ENCODE peak calls at places on chromosome 19, in nine cellular contexts. O, E, L, Z, X, I, C, F and N are unnamed samples.

GRCh38 chr19:13095934-13096890 is 6.4 kb downstream of the LYL1 start:
- DNase-seq in C (peak; percentile 68), F (no peak), Z (no peak), X (no peak), I (no peak), O (no peak), E (peak; percentile 57), L (peak; percentile 51), N (peak; percentile 47)

GRCh38 chr19:33487901-33488817 is 33.4 kb downstream of the PEPD start:
- DNase-seq in E (no peak), C (no peak), L (no peak), F (no peak), I (no peak), O (no peak), Z (no peak), X (no peak), N (no peak)

GRCh38 chr19:54684537-54684936 is 21.8 kb downstream of the LILRB4 start:
- DNase-seq in Z (peak; percentile 2), L (no peak), X (peak; percentile 2), F (no peak), I (no peak), O (no peak), C (peak; percentile 46), E (no peak), N (no peak)

GRCh38 chr19:12884926-12885748 is 1.9 kb downstream of the KLF1 start:
- DNase-seq in C (peak; percentile 91), E (peak; percentile 45), O (peak; percentile 85), L (no peak), I (no peak), Z (peak; percentile 43), X (peak; percentile 68), F (no peak), N (peak; percentile 47)

GRCh38 chr19:44741841-44742352 is 6.6 kb upstream of the BCL3 start:
- DNase-seq in L (peak; percentile 99), F (peak; percentile 96), I (peak; percentile 95), Z (peak; percentile 100), C (peak; percentile 56), E (peak; percentile 98), X (peak; percentile 100), O (no peak), N (peak; percentile 98)

GRCh38 chr19:55099557-55100506 is 17.6 kb downstream of the PPP1R12C start:
- DNase-seq in L (peak; percentile 16), X (no peak), F (no peak), E (no peak), I (no peak), C (no peak), O (no peak), Z (no peak), N (peak; percentile 67)

GRCh38 chr19:38544569-38545315 is 73.0 kb downstream of the MAP4K1 start:
- DNase-seq in Z (peak; percentile 7), I (no peak), F (no peak), E (no peak), C (peak; percentile 62), O (no peak), L (no peak), X (peak; percentile 10), N (no peak)

GRCh38 chr19:32061304-32061703 is 284.1 kb upstream of the ZNF507 start:
- DNase-seq in E (no peak), L (no peak), X (no peak), F (no peak), I (no peak), C (no peak), O (no peak), Z (no peak), N (no peak)

GRCh38 chr19:1768248-1768647 is 14.9 kb downstream of the ONECUT3 start:
- DNase-seq in Z (no peak), C (peak; percentile 52), F (no peak), I (no peak), E (no peak), L (no peak), X (peak; percentile 22), O (no peak), N (no peak)

GRCh38 chr19:53432088-53432661 is 391 bp downstream of the ZNF761 start:
- DNase-seq in E (peak; percentile 47), C (peak; percentile 40), Z (peak; percentile 6), X (peak; percentile 21), O (no peak), L (peak; percentile 34), I (no peak), F (no peak), N (peak; percentile 21)

GRCh38 chr19:14731200-14731599 is 41.4 kb downstream of the ZNF333 start:
- DNase-seq in E (no peak), C (no peak), X (no peak), L (no peak), Z (no peak), O (no peak), I (no peak), F (no peak), N (no peak)

GRCh38 chr19:35592226-35592625 is 6.3 kb downstream of the PMIS2 start:
- DNase-seq in Z (peak; percentile 16), I (no peak), X (peak; percentile 71), C (peak; percentile 43), E (no peak), O (no peak), F (no peak), L (no peak), N (no peak)

GRCh38 chr19:43592800-43593350 is 3.1 kb downstream of the IRGQ start:
- DNase-seq in E (peak; percentile 41), C (no peak), X (no peak), I (no peak), L (no peak), F (no peak), Z (no peak), O (no peak), N (no peak)

GRCh38 chr19:49553451-49554271 is 25.9 kb downstream of the RCN3 start:
- DNase-seq in F (no peak), X (peak; percentile 44), O (peak; percentile 56), I (no peak), Z (peak; percentile 82), E (no peak), C (no peak), L (no peak), N (no peak)

GRCh38 chr19:18419699-18420460 is 682 bp downstream of the SSBP4 start:
- DNase-seq in I (no peak), F (no peak), Z (no peak), E (peak; percentile 67), C (peak; percentile 54), X (no peak), O (peak; percentile 50), L (no peak), N (no peak)

GRCh38 chr19:5692785-5693194 is 2.7 kb downstream of the RPL36 start:
- DNase-seq in Z (no peak), I (no peak), O (no peak), E (no peak), F (no peak), C (no peak), X (no peak), L (no peak), N (no peak)

GRCh38 chr19:45205810-45206209 is 27.2 kb downstream of the BLOC1S3 start:
- DNase-seq in I (no peak), E (no peak), X (no peak), Z (no peak), C (no peak), L (no peak), F (no peak), O (no peak), N (no peak)

GRCh38 chr19:39307233-39307821 is 11.1 kb downstream of the IFNL1 start:
- DNase-seq in E (no peak), O (no peak), C (peak; percentile 38), Z (no peak), X (peak; percentile 28), L (no peak), I (no peak), F (no peak), N (no peak)

GRCh38 chr19:5881543-5882299 is 11.4 kb upstream of the FUT5 start:
- DNase-seq in Z (no peak), F (no peak), I (no peak), C (no peak), X (no peak), O (no peak), E (no peak), L (no peak), N (no peak)

DNA sequence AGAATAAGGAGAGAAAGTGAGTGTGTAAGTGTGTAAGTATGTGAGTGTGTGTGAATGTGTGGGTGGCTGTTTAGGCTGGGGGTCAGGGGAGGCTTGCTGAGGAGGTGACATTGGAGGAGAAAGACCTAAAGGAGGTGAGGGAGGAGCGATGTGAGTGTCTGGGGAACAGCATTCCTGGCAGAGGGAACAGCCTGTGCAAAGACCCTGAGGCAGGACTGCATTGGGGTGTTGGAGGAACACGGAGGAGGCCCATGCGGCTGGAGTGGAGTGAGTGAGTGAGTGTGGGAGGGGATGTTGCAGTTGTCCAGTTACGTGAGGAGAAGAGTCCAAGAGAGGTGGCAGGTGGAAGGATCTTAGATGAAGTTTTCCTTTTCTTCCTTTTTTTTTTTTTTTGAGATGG is 31.8 kb downstream of the NFILZ start:
- DNase-seq in L (no peak), C (no peak), O (no peak), I (no peak), E (no peak), Z (no peak), F (no peak), X (no peak), N (no peak)
- H3K4me1 ChIP-seq in L (no peaks in the 10 kb centered on the region), C (peaks cover 2% of the 10 kb centered on the region), O (peaks cover 38% of the 10 kb centered on the region), I (no peaks in the 10 kb centered on the region), E (no peaks in the 10 kb centered on the region), Z (no peaks in the 10 kb centered on the region), F (no peaks in the 10 kb centered on the region), X (no peaks in the 10 kb centered on the region), N (no peaks in the 10 kb centered on the region)

DNA sequence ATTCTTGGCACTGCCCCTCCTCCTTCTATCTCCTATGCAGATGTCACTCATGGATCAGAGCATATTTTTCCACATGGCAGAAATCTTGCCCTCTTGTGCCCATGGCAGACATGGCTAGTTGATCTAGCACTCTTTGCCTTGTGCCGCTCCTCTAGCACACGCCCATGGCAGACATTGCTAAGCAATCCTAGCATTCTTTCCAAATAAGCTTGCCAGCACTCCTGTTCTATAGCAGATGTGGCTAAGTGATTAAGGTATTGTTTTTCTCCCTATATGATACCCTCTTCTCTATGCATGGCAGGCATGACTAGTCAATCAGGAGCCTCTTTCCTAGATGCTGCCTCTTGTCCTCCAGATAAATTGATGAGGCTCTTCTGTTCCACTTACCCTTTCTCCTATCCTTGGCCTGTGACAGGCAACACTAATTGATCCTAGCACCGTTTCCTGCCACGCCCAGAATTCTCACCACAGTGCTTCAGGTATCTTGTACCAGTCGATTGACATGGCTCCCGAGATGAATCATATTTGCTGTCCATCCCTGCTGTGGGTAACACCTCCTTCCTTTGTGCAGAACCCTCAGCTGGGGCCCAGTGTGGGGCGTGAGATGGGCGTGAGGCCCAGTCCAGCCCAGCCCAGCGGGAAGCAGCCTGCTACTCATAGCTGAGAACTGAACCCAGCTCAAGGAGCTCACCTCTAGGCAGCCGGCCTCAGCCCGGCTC is 26.9 kb downstream of the TMED1 start:
- DNase-seq in I (no peak), C (peak; percentile 66), Z (peak; percentile 56), L (no peak), F (no peak), O (peak; percentile 20), X (peak; percentile 55), E (no peak), N (no peak)
- H3K27ac ChIP-seq in I (no peak overlapping the region), C (peak overlapping the region; percentile 4), Z (peak overlapping the region; percentile 2), L (no peak overlapping the region), F (no peak overlapping the region), O (no peak overlapping the region), X (no peak overlapping the region), E (no peak overlapping the region), N (no peak overlapping the region)

GRCh38 chr19:15911599-15912237 is 13.8 kb upstream of the CYP4F2 start:
- DNase-seq in F (no peak), X (no peak), L (no peak), C (no peak), O (no peak), I (no peak), E (no peak), Z (no peak), N (no peak)
- H3K9me3 ChIP-seq in F (peaks cover 7% of the 10 kb centered on the region), X (no peaks in the 10 kb centered on the region), L (no peaks in the 10 kb centered on the region), C (no peaks in the 10 kb centered on the region), O (no peaks in the 10 kb centered on the region), I (no peaks in the 10 kb centered on the region), E (no peaks in the 10 kb centered on the region), Z (no peaks in the 10 kb centered on the region), N (peaks cover 4% of the 10 kb centered on the region)

GRCh38 chr19:42423462-42424344 is 3.5 kb downstream of the LIPE start:
- DNase-seq in O (peak; percentile 93), L (peak; percentile 69), F (peak; percentile 59), X (peak; percentile 97), I (peak; percentile 48), Z (peak; percentile 90), C (no peak), E (peak; percentile 90), N (peak; percentile 88)
- H3K4me1 ChIP-seq in O (peaks cover 31% of the 10 kb centered on the region), L (no peaks in the 10 kb centered on the region), F (peaks cover 17% of the 10 kb centered on the region), X (peaks cover 17% of the 10 kb centered on the region), I (peaks cover 40% of the 10 kb centered on the region), Z (peaks cover 5% of the 10 kb centered on the region), C (peaks cover 25% of the 10 kb centered on the region), E (peaks cover 7% of the 10 kb centered on the region), N (peaks cover 39% of the 10 kb centered on the region)